ENCODE peak calls at places on chromosomes 13 and 19, in eight cellular contexts. I is transverse colon; M is activated CD4-positive, alpha-beta T cell treated with anti-CD3 and anti-CD28 coated beads, Interleukin-2, amount 10 ng/mL, durations not matched to agents 7 days and 5 days; Y is stimulated activated CD4-positive, alpha-beta T cell treated with anti-CD3 and anti-CD28 coated beads, Interleukin-4, amount 100 ng/mL, for 1 hour; A is cardiac septum; P is neuronal stem cell; Z is CD8-positive, alpha-beta memory T cell; V is lower lobe of right lung. W is an unnamed sample.

GRCh38 chr19:15399234-15399515 is 19.6 kb upstream of the AKAP8 start:
- DNase-seq in Y (no peak), I (no peak), V (no peak), M (no peak), P (no peak), Z (no peak), A (no peak), W (no peak)

GRCh38 chr19:46115396-46116109 is 8.9 kb downstream of the IGFL3 start:
- DNase-seq in A (no peak), P (no peak), M (peak; percentile 10), Y (peak; percentile 36), I (no peak), Z (no peak), V (no peak), W (no peak)

GRCh38 chr13:100534147-100534818 is 54.3 kb downstream of the GGACT start:
- DNase-seq in P (no peak), I (no peak), Y (no peak), A (no peak), Z (no peak), V (no peak), M (no peak), W (no peak)

GRCh38 chr13:96075953-96076543 is 13.9 kb upstream of the HS6ST3 start:
- DNase-seq in A (no peak), Y (no peak), I (no peak), M (no peak), P (no peak), Z (no peak), V (no peak), W (no peak)

GRCh38 chr13:98889419-98890079 is 88.3 kb downstream of the DOCK9 start:
- DNase-seq in Z (no peak), A (no peak), M (no peak), Y (no peak), P (no peak), V (no peak), I (no peak), W (no peak)

GRCh38 chr19:48772503-48772953 is 17.2 kb downstream of the FGF21 start:
- DNase-seq in P (no peak), A (no peak), Z (no peak), M (no peak), Y (no peak), I (no peak), V (no peak), W (no peak)

GRCh38 chr19:13978306-13978705 is 26.0 kb downstream of the DCAF15 start:
- DNase-seq in P (peak; percentile 85), V (peak; percentile 86), Y (peak; percentile 26), Z (peak; percentile 37), A (peak; percentile 89), M (no peak), I (peak; percentile 81), W (no peak)

GRCh38 chr19:31329819-31330218 is 19.4 kb downstream of the TSHZ3 start:
- DNase-seq in I (no peak), Z (no peak), V (no peak), P (no peak), M (no peak), A (no peak), Y (no peak), W (no peak)

GRCh38 chr13:60795219-60795618 is 398.2 kb downstream of the TDRD3 start:
- DNase-seq in Y (no peak), I (no peak), A (no peak), M (no peak), V (no peak), P (no peak), Z (no peak), W (no peak)

GRCh38 chr13:40813662-40814454 is 24.4 kb downstream of the SLC25A15 start:
- DNase-seq in Z (no peak), P (no peak), A (no peak), Y (no peak), V (no peak), I (no peak), M (no peak), W (no peak)

GRCh38 chr19:56942749-56943148 is 102.2 kb upstream of the PEG3 start:
- DNase-seq in I (peak; percentile 8), A (peak; percentile 79), Y (no peak), V (peak; percentile 65), P (peak; percentile 62), M (no peak), Z (no peak), W (no peak)